ENCODE peak calls at places on chromosomes 1 and 21, in eight cellular contexts. One of them, this sample, is unnamed. For H3K27me3, the result is how much of the 10 kb centered on the place peaks cover.

GRCh38 chr1:165936542-165936941 is 109.1 kb downstream of the UCK2 start:
- DNase-seq in dorsolateral prefrontal cortex: peak
- DNase-seq in endothelial cell of umbilical vein: no peak
- DNase-seq in esophagus squamous epithelium: no peak
- DNase-seq in tibial nerve: no peak
- DNase-seq in AG04450: no peak
- DNase-seq in brain microvascular endothelial cell: no peak
- DNase-seq in uterus: no peak
- DNase-seq in this sample: no peak

GRCh38 chr21:33967086-33967571 is 51.5 kb upstream of the ATP5PO start:
- DNase-seq in dorsolateral prefrontal cortex: no peak
- DNase-seq in endothelial cell of umbilical vein: no peak
- DNase-seq in esophagus squamous epithelium: no peak
- DNase-seq in tibial nerve: no peak
- DNase-seq in AG04450: no peak
- DNase-seq in brain microvascular endothelial cell: no peak
- DNase-seq in uterus: no peak
- DNase-seq in this sample: no peak

GRCh38 chr1:206680279-206680678 is 4.4 kb upstream of the MAPKAPK2 start:
- DNase-seq in dorsolateral prefrontal cortex: no peak
- DNase-seq in endothelial cell of umbilical vein: no peak
- DNase-seq in esophagus squamous epithelium: no peak
- DNase-seq in tibial nerve: no peak
- DNase-seq in AG04450: no peak
- DNase-seq in brain microvascular endothelial cell: no peak
- DNase-seq in uterus: no peak
- DNase-seq in this sample: no peak

GRCh38 chr1:37692834-37693175 is 489 bp downstream of the CDCA8 start:
- DNase-seq in dorsolateral prefrontal cortex: no peak
- DNase-seq in endothelial cell of umbilical vein: no peak
- DNase-seq in esophagus squamous epithelium: no peak
- DNase-seq in tibial nerve: no peak
- DNase-seq in AG04450: no peak
- DNase-seq in brain microvascular endothelial cell: no peak
- DNase-seq in uterus: peak
- DNase-seq in this sample: no peak

GRCh38 chr1:248155927-248156326 is 11.0 kb downstream of the OR2M5 start:
- DNase-seq in dorsolateral prefrontal cortex: no peak
- DNase-seq in endothelial cell of umbilical vein: no peak
- DNase-seq in esophagus squamous epithelium: no peak
- DNase-seq in tibial nerve: no peak
- DNase-seq in AG04450: no peak
- DNase-seq in brain microvascular endothelial cell: no peak
- DNase-seq in uterus: no peak
- DNase-seq in this sample: no peak

GRCh38 chr1:183506561-183506960 is 34.3 kb downstream of the SMG7 start:
- DNase-seq in dorsolateral prefrontal cortex: no peak
- DNase-seq in endothelial cell of umbilical vein: no peak
- DNase-seq in esophagus squamous epithelium: no peak
- DNase-seq in tibial nerve: no peak
- DNase-seq in AG04450: no peak
- DNase-seq in brain microvascular endothelial cell: no peak
- DNase-seq in uterus: no peak
- DNase-seq in this sample: no peak

GRCh38 chr1:60898987-60899386 is 183.4 kb upstream of the NFIA start:
- DNase-seq in dorsolateral prefrontal cortex: no peak
- DNase-seq in endothelial cell of umbilical vein: no peak
- DNase-seq in esophagus squamous epithelium: no peak
- DNase-seq in tibial nerve: no peak
- DNase-seq in AG04450: no peak
- DNase-seq in brain microvascular endothelial cell: no peak
- DNase-seq in uterus: no peak
- DNase-seq in this sample: no peak

GRCh38 chr1:218259800-218260199 is 25.3 kb upstream of the RRP15 start:
- DNase-seq in dorsolateral prefrontal cortex: no peak
- DNase-seq in endothelial cell of umbilical vein: peak
- DNase-seq in esophagus squamous epithelium: no peak
- DNase-seq in tibial nerve: no peak
- DNase-seq in AG04450: no peak
- DNase-seq in brain microvascular endothelial cell: no peak
- DNase-seq in uterus: no peak
- DNase-seq in this sample: no peak

GRCh38 chr21:29434081-29434480 is 135.4 kb downstream of the BACH1 start:
- DNase-seq in dorsolateral prefrontal cortex: no peak
- DNase-seq in endothelial cell of umbilical vein: no peak
- DNase-seq in esophagus squamous epithelium: no peak
- DNase-seq in tibial nerve: no peak
- DNase-seq in AG04450: no peak
- DNase-seq in brain microvascular endothelial cell: no peak
- DNase-seq in uterus: no peak
- DNase-seq in this sample: no peak

GRCh38 chr1:201014816-201015200 is 8.7 kb downstream of the KIF21B start:
- DNase-seq in dorsolateral prefrontal cortex: no peak
- DNase-seq in endothelial cell of umbilical vein: peak
- DNase-seq in esophagus squamous epithelium: no peak
- DNase-seq in tibial nerve: no peak
- DNase-seq in AG04450: no peak
- DNase-seq in brain microvascular endothelial cell: no peak
- DNase-seq in uterus: no peak
- DNase-seq in this sample: no peak

GRCh38 chr1:212450331-212450881 is 17.7 kb downstream of the NENF start:
- DNase-seq in dorsolateral prefrontal cortex: no peak
- DNase-seq in endothelial cell of umbilical vein: no peak
- DNase-seq in esophagus squamous epithelium: no peak
- DNase-seq in tibial nerve: no peak
- DNase-seq in AG04450: no peak
- DNase-seq in brain microvascular endothelial cell: no peak
- DNase-seq in uterus: no peak
- DNase-seq in this sample: no peak

GRCh38 chr1:74689800-74690696 is 16.5 kb upstream of the ERICH3 start:
- DNase-seq in dorsolateral prefrontal cortex: no peak
- DNase-seq in endothelial cell of umbilical vein: peak
- DNase-seq in esophagus squamous epithelium: no peak
- DNase-seq in tibial nerve: peak
- DNase-seq in AG04450: peak
- DNase-seq in brain microvascular endothelial cell: peak
- DNase-seq in uterus: peak
- DNase-seq in this sample: no peak

GRCh38 chr1:72524021-72524420 is 241.7 kb upstream of the NEGR1 start:
- DNase-seq in dorsolateral prefrontal cortex: no peak
- DNase-seq in endothelial cell of umbilical vein: no peak
- DNase-seq in esophagus squamous epithelium: no peak
- DNase-seq in tibial nerve: no peak
- DNase-seq in AG04450: no peak
- DNase-seq in brain microvascular endothelial cell: no peak
- DNase-seq in uterus: no peak
- DNase-seq in this sample: no peak

GRCh38 chr1:234620272-234620711 is 10.3 kb upstream of the IRF2BP2 start:
- DNase-seq in dorsolateral prefrontal cortex: no peak
- DNase-seq in endothelial cell of umbilical vein: no peak
- DNase-seq in esophagus squamous epithelium: no peak
- DNase-seq in tibial nerve: no peak
- DNase-seq in AG04450: no peak
- DNase-seq in brain microvascular endothelial cell: no peak
- DNase-seq in uterus: no peak
- DNase-seq in this sample: no peak

GRCh38 chr1:87398644-87399043 is 70.0 kb downstream of the LMO4 start:
- DNase-seq in dorsolateral prefrontal cortex: no peak
- DNase-seq in endothelial cell of umbilical vein: no peak
- DNase-seq in esophagus squamous epithelium: no peak
- DNase-seq in tibial nerve: no peak
- DNase-seq in AG04450: no peak
- DNase-seq in brain microvascular endothelial cell: peak
- DNase-seq in uterus: no peak
- DNase-seq in this sample: no peak

GRCh38 chr21:37636152-37636860 is 269.7 kb downstream of the DYRK1A start:
- DNase-seq in dorsolateral prefrontal cortex: no peak
- DNase-seq in endothelial cell of umbilical vein: peak
- DNase-seq in esophagus squamous epithelium: no peak
- DNase-seq in tibial nerve: no peak
- DNase-seq in AG04450: peak
- DNase-seq in brain microvascular endothelial cell: peak
- DNase-seq in uterus: no peak
- DNase-seq in this sample: no peak

GRCh38 chr1:42322577-42322976 is 12.5 kb downstream of the FOXJ3 start:
- DNase-seq in dorsolateral prefrontal cortex: no peak
- DNase-seq in endothelial cell of umbilical vein: peak
- DNase-seq in esophagus squamous epithelium: no peak
- DNase-seq in tibial nerve: no peak
- DNase-seq in AG04450: no peak
- DNase-seq in brain microvascular endothelial cell: no peak
- DNase-seq in uterus: no peak
- DNase-seq in this sample: no peak

GRCh38 chr1:221741364-221741970 is 422 bp downstream of the DUSP10 start:
- DNase-seq in dorsolateral prefrontal cortex: no peak
- DNase-seq in endothelial cell of umbilical vein: peak
- DNase-seq in esophagus squamous epithelium: no peak
- DNase-seq in tibial nerve: peak
- DNase-seq in AG04450: no peak
- DNase-seq in brain microvascular endothelial cell: no peak
- DNase-seq in uterus: peak
- DNase-seq in this sample: no peak

GRCh38 chr1:184972281-184973055 is 1.8 kb downstream of the NIBAN1 start:
- DNase-seq in dorsolateral prefrontal cortex: no peak
- DNase-seq in endothelial cell of umbilical vein: no peak
- DNase-seq in esophagus squamous epithelium: no peak
- DNase-seq in tibial nerve: no peak
- DNase-seq in AG04450: no peak
- DNase-seq in brain microvascular endothelial cell: no peak
- DNase-seq in uterus: no peak
- DNase-seq in this sample: no peak

GRCh38 chr1:118154220-118154619 is 30.8 kb downstream of the SPAG17 start:
- DNase-seq in dorsolateral prefrontal cortex: no peak
- DNase-seq in endothelial cell of umbilical vein: no peak
- DNase-seq in esophagus squamous epithelium: no peak
- DNase-seq in tibial nerve: no peak
- DNase-seq in AG04450: no peak
- DNase-seq in brain microvascular endothelial cell: no peak
- DNase-seq in uterus: no peak
- DNase-seq in this sample: no peak
- TF ChIP-seq CTCF in dorsolateral prefrontal cortex: peak
- TF ChIP-seq CTCF in endothelial cell of umbilical vein: no peak
- TF ChIP-seq CTCF in esophagus squamous epithelium: peak
- TF ChIP-seq CTCF in tibial nerve: no peak
- TF ChIP-seq CTCF in AG04450: peak
- TF ChIP-seq CTCF in brain microvascular endothelial cell: peak
- TF ChIP-seq CTCF in uterus: no peak
- TF ChIP-seq CTCF in this sample: no peak

GRCh38 chr1:204194771-204195170 is 1.5 kb downstream of the KISS1 start:
- DNase-seq in dorsolateral prefrontal cortex: no peak
- DNase-seq in endothelial cell of umbilical vein: no peak
- DNase-seq in esophagus squamous epithelium: no peak
- DNase-seq in tibial nerve: no peak
- DNase-seq in AG04450: no peak
- DNase-seq in brain microvascular endothelial cell: no peak
- DNase-seq in uterus: no peak
- DNase-seq in this sample: no peak

GRCh38 chr1:204191481-204191880 is 4.8 kb downstream of the KISS1 start:
- DNase-seq in dorsolateral prefrontal cortex: no peak
- DNase-seq in endothelial cell of umbilical vein: no peak
- DNase-seq in esophagus squamous epithelium: no peak
- DNase-seq in tibial nerve: no peak
- DNase-seq in AG04450: no peak
- DNase-seq in brain microvascular endothelial cell: no peak
- DNase-seq in uterus: no peak
- DNase-seq in this sample: no peak

GRCh38 chr1:204194080-204194479 is 2.2 kb downstream of the KISS1 start:
- DNase-seq in dorsolateral prefrontal cortex: no peak
- DNase-seq in endothelial cell of umbilical vein: no peak
- DNase-seq in esophagus squamous epithelium: no peak
- DNase-seq in tibial nerve: no peak
- DNase-seq in AG04450: no peak
- DNase-seq in brain microvascular endothelial cell: no peak
- DNase-seq in uterus: no peak
- DNase-seq in this sample: no peak

GRCh38 chr1:204192046-204192445 is 4.2 kb downstream of the KISS1 start:
- DNase-seq in dorsolateral prefrontal cortex: no peak
- DNase-seq in endothelial cell of umbilical vein: no peak
- DNase-seq in esophagus squamous epithelium: no peak
- DNase-seq in tibial nerve: no peak
- DNase-seq in AG04450: no peak
- DNase-seq in brain microvascular endothelial cell: no peak
- DNase-seq in uterus: no peak
- DNase-seq in this sample: no peak

GRCh38 chr1:204192589-204193352 is 3.5 kb downstream of the KISS1 start:
- DNase-seq in dorsolateral prefrontal cortex: no peak
- DNase-seq in endothelial cell of umbilical vein: no peak
- DNase-seq in esophagus squamous epithelium: no peak
- DNase-seq in tibial nerve: no peak
- DNase-seq in AG04450: no peak
- DNase-seq in brain microvascular endothelial cell: no peak
- DNase-seq in uterus: no peak
- DNase-seq in this sample: no peak
- H3K27me3 ChIP-seq in dorsolateral prefrontal cortex: under half
- H3K27me3 ChIP-seq in endothelial cell of umbilical vein: under half
- H3K27me3 ChIP-seq in esophagus squamous epithelium: under half
- H3K27me3 ChIP-seq in tibial nerve: under half
- H3K27me3 ChIP-seq in AG04450: under half
- H3K27me3 ChIP-seq in brain microvascular endothelial cell: under half
- H3K27me3 ChIP-seq in uterus: under half
- H3K27me3 ChIP-seq in this sample: under half

GRCh38 chr1:160588468-160588867 is 9.2 kb upstream of the CD84 start:
- DNase-seq in dorsolateral prefrontal cortex: no peak
- DNase-seq in endothelial cell of umbilical vein: no peak
- DNase-seq in esophagus squamous epithelium: no peak
- DNase-seq in tibial nerve: no peak
- DNase-seq in AG04450: no peak
- DNase-seq in brain microvascular endothelial cell: no peak
- DNase-seq in uterus: no peak
- DNase-seq in this sample: no peak

GRCh38 chr1:160584784-160585183 is 5.5 kb upstream of the CD84 start:
- DNase-seq in dorsolateral prefrontal cortex: no peak
- DNase-seq in endothelial cell of umbilical vein: no peak
- DNase-seq in esophagus squamous epithelium: no peak
- DNase-seq in tibial nerve: no peak
- DNase-seq in AG04450: no peak
- DNase-seq in brain microvascular endothelial cell: no peak
- DNase-seq in uterus: no peak
- DNase-seq in this sample: no peak

DNA sequence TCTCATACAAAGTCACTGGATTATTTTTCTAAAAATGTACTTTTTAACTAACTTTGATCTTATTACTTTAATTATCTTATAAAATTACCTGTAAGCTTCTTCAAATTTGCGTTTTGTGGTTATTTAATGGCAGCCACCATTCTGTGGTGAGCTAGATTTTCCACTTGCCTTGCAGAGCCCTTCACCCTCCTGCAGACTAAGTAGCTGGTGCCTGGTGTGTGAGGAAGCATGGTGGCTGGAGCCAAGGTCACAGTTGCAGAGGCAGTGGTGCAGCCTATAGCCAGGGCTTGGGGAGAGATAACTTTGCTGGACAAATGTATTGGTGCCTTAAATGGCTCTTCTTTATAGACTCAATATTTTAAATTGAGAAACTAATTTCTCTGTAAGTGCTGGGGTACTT is 11.2 kb upstream of the CD84 start:
- DNase-seq in dorsolateral prefrontal cortex: no peak
- DNase-seq in endothelial cell of umbilical vein: no peak
- DNase-seq in esophagus squamous epithelium: no peak
- DNase-seq in tibial nerve: no peak
- DNase-seq in AG04450: no peak
- DNase-seq in brain microvascular endothelial cell: no peak
- DNase-seq in uterus: no peak
- DNase-seq in this sample: no peak
- TF ChIP-seq CTCF in dorsolateral prefrontal cortex: no peak
- TF ChIP-seq CTCF in endothelial cell of umbilical vein: no peak
- TF ChIP-seq CTCF in esophagus squamous epithelium: no peak
- TF ChIP-seq CTCF in tibial nerve: no peak
- TF ChIP-seq CTCF in AG04450: no peak
- TF ChIP-seq CTCF in brain microvascular endothelial cell: no peak
- TF ChIP-seq CTCF in uterus: no peak
- TF ChIP-seq CTCF in this sample: no peak

GRCh38 chr1:9202240-9202870 is 32.2 kb upstream of the H6PD start:
- DNase-seq in dorsolateral prefrontal cortex: no peak
- DNase-seq in endothelial cell of umbilical vein: no peak
- DNase-seq in esophagus squamous epithelium: no peak
- DNase-seq in tibial nerve: no peak
- DNase-seq in AG04450: no peak
- DNase-seq in brain microvascular endothelial cell: peak
- DNase-seq in uterus: no peak
- DNase-seq in this sample: no peak
- H3K27me3 ChIP-seq in dorsolateral prefrontal cortex: under half
- H3K27me3 ChIP-seq in endothelial cell of umbilical vein: under half
- H3K27me3 ChIP-seq in esophagus squamous epithelium: under half
- H3K27me3 ChIP-seq in tibial nerve: half or more
- H3K27me3 ChIP-seq in AG04450: under half
- H3K27me3 ChIP-seq in brain microvascular endothelial cell: under half
- H3K27me3 ChIP-seq in uterus: under half
- H3K27me3 ChIP-seq in this sample: half or more